ENCODE peak calls at places on chromosomes 1 and 21, in eight cellular contexts. G is CD8-positive, alpha-beta T cell; J is upper lobe of right lung; K is CD4-positive, CD25-positive, alpha-beta regulatory T cell; B is esophagus squamous epithelium; F is breast epithelium; H is MM.1S; R is GM12865. S is an unnamed sample.

GRCh38 chr1:78005755-78006154 is 1.0 kb downstream of the DNAJB4 start:
- DNase-seq in G (no peak), J (no peak), K (no peak), B (no peak), F (no peak), H (no peak), R (peak), S (no peak)

GRCh38 chr1:205285391-205286101 is 36.0 kb downstream of the NUAK2 start:
- DNase-seq in G (peak), J (no peak), K (peak), B (no peak), F (peak), H (peak), R (peak), S (no peak)

GRCh38 chr1:30696831-30697230 is 26.6 kb downstream of the MATN1 start:
- DNase-seq in G (no peak), J (no peak), K (no peak), B (no peak), F (no peak), H (no peak), R (no peak), S (no peak)

GRCh38 chr1:72140222-72140621 is 142.1 kb downstream of the NEGR1 start:
- DNase-seq in G (no peak), J (no peak), K (no peak), B (no peak), F (no peak), H (no peak), R (no peak), S (no peak)

GRCh38 chr1:45306319-45306718 is 20.4 kb upstream of the HPDL start:
- DNase-seq in G (no peak), J (no peak), K (peak), B (no peak), F (no peak), H (no peak), R (peak), S (no peak)

GRCh38 chr1:116988248-116988647 is 13.3 kb upstream of the CD101 start:
- DNase-seq in G (no peak), J (no peak), K (no peak), B (no peak), F (no peak), H (no peak), R (no peak), S (no peak)

GRCh38 chr1:94050263-94050662 is 70.7 kb downstream of the ABCA4 start:
- DNase-seq in G (no peak), J (no peak), K (no peak), B (no peak), F (no peak), H (no peak), R (no peak), S (no peak)

GRCh38 chr1:54324750-54325704 is 81.2 kb downstream of the SSBP3 start:
- DNase-seq in G (no peak), J (no peak), K (no peak), B (no peak), F (no peak), H (no peak), R (no peak), S (no peak)

GRCh38 chr1:226134170-226135058 is 52.1 kb downstream of the ACBD3 start:
- DNase-seq in G (no peak), J (no peak), K (no peak), B (no peak), F (no peak), H (no peak), R (no peak), S (no peak)

GRCh38 chr1:168469690-168470089 is 74.1 kb downstream of the XCL2 start:
- DNase-seq in G (peak), J (no peak), K (peak), B (no peak), F (peak), H (no peak), R (peak), S (no peak)

GRCh38 chr1:214187933-214188332 is 93.0 kb upstream of the SMYD2 start:
- DNase-seq in G (no peak), J (no peak), K (no peak), B (no peak), F (no peak), H (no peak), R (no peak), S (no peak)

GRCh38 chr1:186463511-186463910 is 2.6 kb upstream of the PDC start:
- DNase-seq in G (no peak), J (no peak), K (no peak), B (no peak), F (no peak), H (no peak), R (no peak), S (no peak)

GRCh38 chr21:43916691-43917514 is 51.9 kb downstream of the AGPAT3 start:
- DNase-seq in G (peak), J (peak), K (peak), B (no peak), F (no peak), H (peak), R (peak), S (no peak)

GRCh38 chr1:35567947-35568558 is 5.1 kb upstream of the TFAP2E start:
- DNase-seq in G (no peak), J (peak), K (no peak), B (no peak), F (no peak), H (no peak), R (no peak), S (no peak)

GRCh38 chr1:9127395-9128160 is 1.3 kb downstream of the GPR157 start:
- DNase-seq in G (no peak), J (no peak), K (no peak), B (no peak), F (no peak), H (no peak), R (no peak), S (no peak)

GRCh38 chr1:109040627-109041613 is 982 bp downstream of the WDR47 start:
- DNase-seq in G (peak), J (no peak), K (peak), B (no peak), F (no peak), H (no peak), R (peak), S (no peak)

GRCh38 chr1:239308701-239309333 is 77.6 kb upstream of the CHRM3 start:
- DNase-seq in G (peak), J (peak), K (peak), B (no peak), F (no peak), H (peak), R (peak), S (peak)

GRCh38 chr21:46297311-46298082 is 11.4 kb downstream of the YBEY start:
- DNase-seq in G (no peak), J (no peak), K (no peak), B (no peak), F (no peak), H (no peak), R (no peak), S (no peak)

GRCh38 chr1:5444365-5444890 is 547.8 kb downstream of the NPHP4 start:
- DNase-seq in G (no peak), J (peak), K (no peak), B (no peak), F (peak), H (no peak), R (no peak), S (no peak)

GRCh38 chr1:244341455-244342450 is 110.0 kb downstream of the ADSS2 start:
- DNase-seq in G (peak), J (no peak), K (peak), B (no peak), F (peak), H (no peak), R (no peak), S (no peak)

GRCh38 chr1:161021959-161022332 is 994 bp upstream of the F11R start:
- DNase-seq in G (no peak), J (no peak), K (no peak), B (no peak), F (no peak), H (no peak), R (no peak), S (no peak)

GRCh38 chr1:41350055-41350378 is 11.2 kb upstream of the FOXO6 start:
- DNase-seq in G (no peak), J (no peak), K (no peak), B (no peak), F (no peak), H (no peak), R (no peak), S (no peak)

GRCh38 chr1:186195377-186195931 is 179.6 kb downstream of the TPR start:
- DNase-seq in G (no peak), J (no peak), K (no peak), B (no peak), F (no peak), H (no peak), R (no peak), S (no peak)

GRCh38 chr1:34400690-34401089 is 224.0 kb downstream of the C1orf94 start:
- DNase-seq in G (no peak), J (no peak), K (no peak), B (no peak), F (no peak), H (no peak), R (no peak), S (no peak)

GRCh38 chr1:92784051-92784638 is 763 bp downstream of the EVI5 start:
- DNase-seq in G (peak), J (no peak), K (peak), B (no peak), F (no peak), H (peak), R (peak), S (no peak)

GRCh38 chr1:73356485-73356884 is 841.5 kb downstream of the LRRIQ3 start:
- DNase-seq in G (no peak), J (no peak), K (no peak), B (no peak), F (no peak), H (no peak), R (no peak), S (no peak)

GRCh38 chr1:211198111-211198510 is 61.1 kb upstream of the RCOR3 start:
- DNase-seq in G (no peak), J (no peak), K (no peak), B (no peak), F (no peak), H (no peak), R (no peak), S (no peak)

GRCh38 chr1:69932760-69933159 is 272.6 kb downstream of the LRRC40 start:
- DNase-seq in G (no peak), J (no peak), K (no peak), B (no peak), F (no peak), H (no peak), R (no peak), S (no peak)

GRCh38 chr1:109630081-109630880 is 10.6 kb downstream of the AMPD2 start:
- DNase-seq in G (peak), J (no peak), K (peak), B (no peak), F (no peak), H (no peak), R (no peak), S (no peak)

GRCh38 chr1:169012416-169012815 is 94.1 kb upstream of the ATP1B1 start:
- DNase-seq in G (no peak), J (no peak), K (no peak), B (no peak), F (no peak), H (no peak), R (peak), S (no peak)

GRCh38 chr21:42038393-42038792 is 28.2 kb upstream of the ZBTB21 start:
- DNase-seq in G (no peak), J (no peak), K (no peak), B (no peak), F (no peak), H (no peak), R (no peak), S (no peak)

GRCh38 chr1:47388548-47389238 is 27.4 kb upstream of the FOXE3 start:
- DNase-seq in G (peak), J (no peak), K (peak), B (no peak), F (no peak), H (peak), R (peak), S (peak)

GRCh38 chr21:41171210-41171609 is 3.2 kb downstream of the BACE2 start:
- DNase-seq in G (no peak), J (peak), K (no peak), B (no peak), F (peak), H (no peak), R (no peak), S (no peak)

GRCh38 chr1:66243548-66244130 is 290.3 kb upstream of the SGIP1 start:
- DNase-seq in G (no peak), J (no peak), K (peak), B (no peak), F (no peak), H (peak), R (peak), S (no peak)

GRCh38 chr1:19373206-19374126 is 61.3 kb downstream of the SLC66A1 start:
- DNase-seq in G (no peak), J (no peak), K (no peak), B (no peak), F (no peak), H (no peak), R (no peak), S (no peak)

GRCh38 chr1:191963286-191963685 is 195.0 kb upstream of the RGS18 start:
- DNase-seq in G (no peak), J (no peak), K (no peak), B (no peak), F (no peak), H (no peak), R (no peak), S (no peak)

GRCh38 chr21:31721381-31721780 is 10.5 kb downstream of the SCAF4 start:
- DNase-seq in G (no peak), J (no peak), K (no peak), B (no peak), F (no peak), H (no peak), R (no peak), S (no peak)

GRCh38 chr1:226980565-226981385 is 40.7 kb downstream of the COQ8A start:
- DNase-seq in G (no peak), J (peak), K (no peak), B (no peak), F (no peak), H (no peak), R (no peak), S (no peak)

GRCh38 chr1:236066054-236066453 is 1.2 kb upstream of the NID1 start:
- DNase-seq in G (no peak), J (no peak), K (no peak), B (no peak), F (no peak), H (no peak), R (no peak), S (no peak)
- H3K4me3 ChIP-seq in G (no peak), J (peak), K (no peak), B (peak), F (peak), H (no peak), R (no peak), S (no peak)

DNA sequence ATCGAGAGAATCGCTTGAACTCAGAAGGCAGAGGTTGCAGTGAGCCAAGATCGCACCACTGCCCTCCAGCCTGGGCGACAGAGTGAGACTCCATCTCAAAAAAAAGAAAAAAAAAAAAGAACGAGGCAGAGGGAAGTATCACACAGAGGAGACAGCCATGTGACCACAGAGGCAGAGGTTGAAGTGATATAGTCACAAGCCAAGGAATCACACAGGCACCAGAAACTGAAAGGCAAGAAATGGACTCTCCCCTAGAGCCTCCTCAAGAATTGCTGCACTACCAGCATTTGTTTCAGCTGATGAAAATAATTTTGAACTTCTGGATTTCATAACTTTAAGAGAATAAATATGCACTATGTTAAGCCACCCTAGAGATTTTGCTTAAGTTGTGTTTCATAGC is 459.6 kb downstream of the PTPRC start:
- DNase-seq in G (no peak), J (no peak), K (no peak), B (no peak), F (no peak), H (peak), R (no peak), S (no peak)
- H3K4me3 ChIP-seq in G (no peak), J (no peak), K (no peak), B (no peak), F (no peak), H (no peak), R (no peak), S (no peak)

DNA sequence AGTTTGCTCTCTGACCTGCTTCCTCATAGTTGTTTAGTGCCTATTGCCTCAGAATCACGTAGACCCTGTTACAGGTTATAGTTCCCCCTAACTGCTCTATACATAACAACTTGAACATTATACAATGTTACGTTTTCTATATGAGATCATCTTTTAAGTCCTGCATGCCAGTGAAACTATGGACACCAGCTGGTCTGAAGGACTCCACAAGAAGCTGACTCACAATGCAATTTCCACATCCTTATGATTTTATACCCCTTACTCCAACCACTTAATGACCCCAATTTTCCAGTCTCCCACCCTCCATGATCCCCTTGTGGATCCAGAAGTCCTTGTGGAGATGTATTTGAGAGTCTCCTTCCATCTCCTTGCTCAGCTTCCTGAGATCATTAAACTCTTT is 34.9 kb upstream of the TACSTD2 start:
- DNase-seq in G (no peak), J (no peak), K (no peak), B (no peak), F (no peak), H (no peak), R (no peak), S (no peak)
- H3K4me3 ChIP-seq in G (no peak), J (no peak), K (no peak), B (no peak), F (no peak), H (no peak), R (no peak), S (no peak)

GRCh38 chr1:101135526-101135925 is 101.3 kb upstream of the S1PR1 start:
- DNase-seq in G (no peak), J (no peak), K (no peak), B (no peak), F (no peak), H (no peak), R (no peak), S (no peak)
- H3K4me3 ChIP-seq in G (no peak), J (no peak), K (no peak), B (no peak), F (no peak), H (no peak), R (no peak), S (no peak)

DNA sequence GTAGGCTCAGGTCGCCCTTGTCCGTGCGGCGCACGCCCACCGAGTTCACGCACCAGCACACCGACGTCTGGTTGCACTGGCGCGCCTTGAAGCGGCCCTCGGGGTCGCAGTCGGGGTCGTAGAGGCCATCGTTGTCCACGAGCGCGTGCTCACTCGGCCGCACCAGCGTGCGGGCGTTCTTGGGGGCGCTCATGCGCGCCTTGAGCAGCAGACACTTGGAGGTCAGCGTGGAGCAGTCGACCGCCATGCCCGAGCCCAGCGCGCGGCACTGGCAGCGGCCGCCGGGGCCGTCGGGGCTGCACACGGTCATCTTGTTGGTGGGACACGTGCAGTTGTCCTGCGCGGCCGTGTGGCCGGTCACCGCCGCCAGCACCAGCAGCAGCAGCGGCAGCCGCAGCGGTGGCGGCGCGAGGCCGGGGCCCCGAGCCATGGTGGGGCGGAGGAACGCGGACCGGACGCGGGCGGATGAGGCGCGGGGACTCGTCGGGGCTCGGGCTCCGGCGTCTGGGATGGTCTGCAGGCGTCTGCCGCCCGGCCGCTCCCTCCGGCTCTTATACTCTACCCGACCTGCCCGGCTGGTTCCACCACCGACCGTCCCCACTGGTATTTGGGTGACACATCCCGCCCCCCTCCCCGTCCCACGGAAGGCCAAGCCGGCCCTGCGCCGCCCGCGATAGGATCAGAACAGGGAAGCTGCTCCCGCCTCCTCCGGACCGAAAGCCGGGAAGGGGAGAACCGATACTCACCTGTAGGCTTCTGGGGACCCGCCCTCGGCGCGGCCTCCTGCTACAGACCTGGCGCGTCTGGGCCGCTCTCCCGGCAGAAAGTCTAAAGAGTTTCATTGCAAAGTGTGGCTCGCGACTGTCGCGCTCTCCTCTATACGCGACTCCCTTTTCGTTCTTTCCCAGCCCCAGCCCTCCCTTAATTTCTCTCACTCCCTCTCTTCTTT is at the start of gene TACSTD2:
- DNase-seq in G (no peak), J (peak), K (no peak), B (no peak), F (peak), H (no peak), R (no peak), S (no peak)
- H3K4me3 ChIP-seq in G (peak), J (peak), K (no peak), B (peak), F (peak), H (no peak), R (no peak), S (peak)

DNA sequence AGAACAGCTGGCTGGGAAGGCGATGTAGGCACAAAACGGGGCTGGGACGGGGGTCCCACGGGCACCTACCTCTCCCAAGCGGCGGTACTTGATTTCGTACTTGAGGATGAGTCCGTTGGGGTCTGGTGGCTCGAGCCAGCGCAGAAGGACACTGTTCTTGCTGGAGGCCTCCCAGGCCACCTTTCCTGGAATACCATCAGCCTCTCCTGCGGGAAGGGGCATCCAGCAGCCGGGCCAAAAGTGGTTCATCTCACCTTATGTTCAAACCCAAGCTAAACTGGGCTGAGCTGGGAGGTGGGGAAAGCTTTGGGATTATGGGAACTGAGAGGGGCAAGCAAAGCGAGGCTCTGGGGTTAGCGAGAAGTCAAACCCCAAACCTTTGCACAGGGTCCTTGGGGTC is 14.3 kb downstream of the INSRR start:
- DNase-seq in G (no peak), J (no peak), K (no peak), B (no peak), F (no peak), H (no peak), R (no peak), S (no peak)
- H3K4me3 ChIP-seq in G (peak), J (no peak), K (no peak), B (no peak), F (no peak), H (no peak), R (no peak), S (peak)

DNA sequence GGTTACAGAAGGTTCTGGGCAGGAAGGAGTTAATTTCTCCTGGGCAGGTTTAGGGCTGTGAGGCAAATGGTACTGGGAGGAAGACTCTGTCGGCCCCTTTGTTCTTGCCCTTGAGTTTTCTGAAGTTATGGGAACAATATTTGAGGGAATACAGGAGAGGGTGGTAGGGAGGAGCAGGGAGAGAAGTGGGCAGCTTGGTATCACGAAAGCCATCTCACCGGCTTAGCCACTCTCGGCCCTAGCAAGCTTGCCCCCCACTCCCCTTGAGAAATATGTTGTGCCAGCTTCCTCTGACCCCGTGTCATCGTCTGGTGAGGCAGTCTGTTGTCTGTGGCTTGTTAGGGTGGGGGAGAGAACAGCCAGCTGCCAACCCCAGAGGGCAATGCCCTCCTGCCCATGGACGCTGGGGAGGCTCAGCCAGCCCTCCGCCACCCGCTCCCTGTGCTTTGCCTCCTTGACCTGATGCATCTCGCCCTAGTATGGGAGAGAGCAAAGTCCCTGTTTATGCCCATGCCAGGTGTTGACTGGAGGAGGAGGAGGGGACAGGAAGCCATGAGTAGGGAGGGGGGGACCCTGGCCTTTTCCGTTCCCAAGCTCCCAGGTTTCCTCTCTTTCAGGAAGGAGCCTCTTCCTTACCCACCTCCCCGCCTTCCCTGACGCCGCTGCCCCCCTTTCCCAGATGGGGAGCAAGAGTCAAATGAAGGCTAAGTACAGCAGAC is 1.2 kb downstream of the EFNA1 start:
- DNase-seq in G (no peak), J (peak), K (no peak), B (no peak), F (peak), H (no peak), R (no peak), S (no peak)
- H3K4me3 ChIP-seq in G (peak), J (peak), K (peak), B (peak), F (peak), H (no peak), R (no peak), S (no peak)

S was measured in iPS DF 6.9.